ENCODE peak calls at places on chromosomes 2 and 18, in four cellular contexts. D is WTC11, S is A549, L is K562. G is an unnamed sample.

GRCh38 chr2:200301953-200302628 is 4.4 kb upstream of the SPATS2L start:
- DNase-seq in D (no peak), S (no peak), L (no peak), G (no peak)

GRCh38 chr2:235234711-235235110 is 259.1 kb upstream of the AGAP1 start:
- DNase-seq in D (no peak), S (no peak), L (no peak), G (no peak)

GRCh38 chr2:45649855-45650806 is 1.3 kb upstream of the PRKCE start:
- DNase-seq in D (peak; percentile 46), S (peak; percentile 74), L (peak; percentile 59), G (peak; percentile 64)

GRCh38 chr2:165898381-165898780 is 55.2 kb downstream of the TTC21B start:
- DNase-seq in D (no peak), S (no peak), L (no peak), G (no peak)

GRCh38 chr2:30422437-30422805 is 24.6 kb upstream of the LCLAT1 start:
- DNase-seq in D (no peak), S (no peak), L (no peak), G (no peak)

GRCh38 chr2:95023222-95023597 is 2.3 kb upstream of the MAL start:
- DNase-seq in D (no peak), S (no peak), L (no peak), G (peak; percentile 32)

GRCh38 chr18:24656571-24656971 is 196.1 kb downstream of the HRH4 start:
- DNase-seq in D (no peak), S (no peak), L (no peak), G (no peak)

GRCh38 chr2:69545477-69545932 is 98.0 kb downstream of the AAK1 start:
- DNase-seq in D (no peak), S (no peak), L (no peak), G (no peak)

GRCh38 chr2:85216051-85216431 is 82.8 kb downstream of the TCF7L1 start:
- DNase-seq in D (no peak), S (no peak), L (no peak), G (no peak)

GRCh38 chr2:15940661-15941482 is 522 bp downstream of the MYCN start:
- DNase-seq in D (peak; percentile 25), S (peak; percentile 32), L (no peak), G (no peak)

GRCh38 chr2:115303-115702 is 69.0 kb upstream of the FAM110C start:
- DNase-seq in D (no peak), S (no peak), L (no peak), G (peak; percentile 28)

GRCh38 chr2:44579136-44579836 is 217.5 kb downstream of the CAMKMT start:
- DNase-seq in D (no peak), S (no peak), L (no peak), G (no peak)
- TF ChIP-seq HMGXB4 in D (no peak), S (no peak), L (no peak), G (no peak)

DNA sequence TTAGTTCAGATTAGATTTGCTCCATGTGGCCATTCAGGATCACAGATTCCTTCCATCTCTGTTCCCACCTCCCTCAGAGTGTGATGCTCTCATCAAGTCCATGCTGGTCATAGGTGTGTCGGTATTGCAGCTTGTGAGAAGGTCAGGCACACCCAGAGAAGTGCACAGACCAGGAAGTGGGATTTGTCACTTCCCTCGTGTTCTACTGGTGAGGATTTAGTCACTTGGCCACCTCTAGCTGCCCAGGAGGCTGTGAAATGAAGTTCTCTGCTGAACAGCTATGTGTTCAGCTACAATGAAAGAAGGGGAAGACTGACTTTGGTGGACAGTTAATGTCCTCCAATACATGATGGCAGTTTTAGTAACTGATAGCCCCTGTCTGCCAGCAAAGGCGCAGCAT is 3.5 kb upstream of the LANCL1 start:
- DNase-seq in D (no peak), S (no peak), L (no peak), G (no peak)
- TF ChIP-seq HMGXB4 in D (no peak), S (no peak), L (no peak), G (no peak)

GRCh38 chr2:177263451-177264208 is 897 bp downstream of the NFE2L2 start:
- DNase-seq in D (peak; percentile 84), S (peak; percentile 69), L (peak; percentile 76), G (peak; percentile 96)

GRCh38 chr2:177265834-177266817 is 1.6 kb upstream of the NFE2L2 start:
- DNase-seq in D (no peak), S (no peak), L (no peak), G (peak; percentile 85)

GRCh38 chr2:177264209-177264538 is 353 bp downstream of the NFE2L2 start:
- DNase-seq in D (peak; percentile 32), S (no peak), L (no peak), G (no peak)

GRCh38 chr2:177264539-177265385 is at the start of gene NFE2L2:
- DNase-seq in D (peak; percentile 72), S (peak; percentile 77), L (peak; percentile 96), G (peak; percentile 99)

GRCh38 chr2:177265386-177265690 is 811 bp upstream of the NFE2L2 start:
- DNase-seq in D (peak; percentile 19), S (no peak), L (no peak), G (no peak)
- TF ChIP-seq HMGXB4 in D (no peak), S (no peak), L (no peak), G (no peak)

GRCh38 chr2:233356546-233357308 is 2.4 kb downstream of the DGKD start:
- DNase-seq in D (no peak), S (no peak), L (no peak), G (no peak)
- TF ChIP-seq HMGXB4 in D (no peak), S (no peak), L (no peak), G (no peak)

DNA sequence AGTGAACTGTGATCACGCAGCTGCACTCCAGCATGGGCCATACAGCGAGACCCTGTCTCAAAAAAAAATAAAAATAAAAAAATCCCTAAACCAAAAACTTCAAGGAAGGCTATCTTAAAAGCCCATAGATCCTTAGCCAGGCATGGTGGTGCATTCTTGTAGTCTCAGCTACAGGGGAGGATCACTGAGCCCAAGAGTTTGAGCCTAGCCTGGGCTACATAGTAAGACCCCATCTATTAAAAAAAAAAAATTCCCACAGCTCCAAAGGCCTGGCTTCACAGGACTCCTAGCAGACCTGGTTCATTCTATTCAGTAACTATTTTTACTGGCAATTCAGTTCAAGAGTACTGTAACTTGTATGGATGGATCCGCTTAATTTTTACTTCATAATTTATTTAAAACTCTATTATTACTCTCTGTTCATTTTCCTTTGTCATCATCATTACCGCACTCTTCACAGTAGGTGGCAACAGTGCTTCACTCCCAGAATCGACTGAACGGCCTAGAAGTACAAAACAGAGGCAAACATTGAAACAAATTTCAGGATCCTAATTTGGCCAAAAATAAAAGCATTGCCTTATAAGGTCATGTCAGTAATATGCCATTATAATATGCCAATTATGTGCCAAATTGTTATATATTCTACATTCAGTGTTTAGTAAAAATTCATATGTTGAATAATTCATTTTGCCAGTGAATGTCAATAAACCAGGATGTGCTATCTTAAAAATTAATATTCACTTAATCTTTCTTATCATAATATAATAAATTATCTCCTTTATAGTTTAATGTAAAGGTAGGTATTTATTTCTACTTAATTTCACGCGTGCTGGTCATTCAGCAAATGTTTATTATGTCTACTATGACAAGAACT is 14.3 kb upstream of the STAM2 start:
- DNase-seq in D (peak; percentile 19), S (peak; percentile 52), L (peak; percentile 30), G (peak; percentile 71)
- TF ChIP-seq HMGXB4 in D (no peak), S (no peak), L (no peak), G (no peak)

GRCh38 chr2:233832414-233832813 is 21.9 kb downstream of the HJURP start:
- DNase-seq in D (no peak), S (no peak), L (no peak), G (no peak)

GRCh38 chr2:233834378-233834777 is 20.0 kb downstream of the HJURP start:
- DNase-seq in D (no peak), S (no peak), L (no peak), G (no peak)

GRCh38 chr2:233831861-233832260 is 22.5 kb downstream of the HJURP start:
- DNase-seq in D (no peak), S (no peak), L (no peak), G (no peak)

GRCh38 chr2:233831011-233831721 is 23.2 kb downstream of the HJURP start:
- DNase-seq in D (no peak), S (no peak), L (no peak), G (no peak)

GRCh38 chr2:233832869-233833812 is 21.2 kb downstream of the HJURP start:
- DNase-seq in D (peak; percentile 80), S (peak; percentile 93), L (no peak), G (peak; percentile 54)
- TF ChIP-seq HMGXB4 in D (no peak), S (peak; percentile 14), L (no peak), G (no peak)

DNA sequence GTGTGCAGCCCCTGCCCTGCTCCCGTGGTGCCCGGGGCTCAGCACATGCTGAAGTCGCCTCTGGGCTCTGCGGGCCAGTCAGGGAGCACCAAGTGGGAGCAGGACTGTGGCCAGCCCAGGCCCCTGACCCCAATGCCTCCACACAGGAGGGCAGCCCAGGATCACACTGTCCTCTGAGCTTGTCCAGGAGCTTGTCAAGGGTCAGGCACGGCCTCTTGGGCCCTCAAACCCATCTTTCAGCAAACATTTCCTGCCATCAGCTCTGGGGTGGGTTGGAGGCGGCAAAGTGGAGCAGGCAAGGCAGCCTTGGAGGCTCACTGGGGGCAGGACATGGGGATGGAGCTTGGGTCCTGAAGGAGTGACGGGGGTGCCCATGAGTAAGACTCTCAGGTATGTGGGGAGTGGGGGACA is 10.3 kb downstream of the SNED1 start:
- DNase-seq in D (no peak), S (no peak), L (no peak), G (no peak)
- TF ChIP-seq HMGXB4 in D (no peak), S (no peak), L (no peak), G (no peak)

GRCh38 chr2:64707276-64707675 is 53.6 kb upstream of the SERTAD2 start:
- DNase-seq in D (no peak), S (no peak), L (no peak), G (no peak)
- TF ChIP-seq HMGXB4 in D (no peak), S (no peak), L (no peak), G (no peak)

DNA sequence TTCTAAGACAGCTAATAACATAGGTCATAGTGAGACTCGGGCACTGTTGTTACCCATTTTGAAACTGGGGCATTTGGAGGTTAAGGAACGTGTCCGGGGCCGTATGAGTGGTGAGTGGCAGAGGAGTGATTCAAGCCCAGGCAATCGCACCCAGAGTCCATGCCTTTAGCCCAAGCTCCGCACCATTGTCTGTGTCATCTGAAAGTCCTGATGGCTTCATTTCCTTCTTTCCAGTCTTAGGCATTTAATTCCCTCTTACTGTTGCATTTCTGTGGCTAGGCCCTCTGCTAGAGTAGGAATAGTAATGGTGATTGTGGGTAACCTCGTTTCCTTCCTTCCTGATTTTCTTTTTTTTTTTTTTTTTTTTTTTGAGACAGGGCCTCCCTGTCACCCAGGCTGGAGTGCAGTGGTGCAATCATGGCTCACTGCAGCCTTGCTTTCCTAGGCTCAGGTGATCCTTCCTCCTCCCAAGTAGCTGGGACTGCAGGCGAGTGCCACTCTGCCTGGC is 49.8 kb upstream of the ASB1 start:
- DNase-seq in D (no peak), S (no peak), L (no peak), G (no peak)
- TF ChIP-seq HMGXB4 in D (no peak), S (no peak), L (no peak), G (no peak)

GRCh38 chr2:188456114-188456909 is 164.6 kb downstream of the GULP1 start:
- DNase-seq in D (peak; percentile 67), S (no peak), L (no peak), G (no peak)
- TF ChIP-seq HMGXB4 in D (no peak), S (no peak), L (no peak), G (no peak)